ENCODE peak calls at places on chromosomes 11 and 22, in eight cellular contexts. L is adrenal gland; Q is nucleus accumbens; R is fibroblast of gingiva; Y is CD4-positive, alpha-beta memory T cell; B is hepatic stellate cell; T is stimulated activated CD4-positive, alpha-beta T cell treated with anti-CD3 and anti-CD28 coated beads, Interleukin-1b, Interleukin-23, amount 100 ng/mL, for 24 hours; G is GM04504. J is an unnamed sample.

GRCh38 chr22:48757581-48757980 is 1070.1 kb downstream of the BRD1 start:
- DNase-seq in L (peak), Q (no peak), R (no peak), Y (no peak), B (no peak), T (no peak), G (no peak), J (no peak)

GRCh38 chr11:1391165-1392010 is 1.7 kb downstream of the BRSK2 start:
- DNase-seq in L (no peak), Q (peak), R (no peak), Y (no peak), B (no peak), T (no peak), G (no peak), J (no peak)

GRCh38 chr22:29581799-29582198 is 886 bp upstream of the NIPSNAP1 start:
- DNase-seq in L (no peak), Q (no peak), R (no peak), Y (no peak), B (no peak), T (no peak), G (no peak), J (no peak)

GRCh38 chr11:114318361-114318760 is 22.2 kb downstream of the NNMT start:
- DNase-seq in L (no peak), Q (no peak), R (no peak), Y (no peak), B (no peak), T (no peak), G (no peak), J (no peak)

GRCh38 chr22:48881326-48881980 is 946.2 kb downstream of the BRD1 start:
- DNase-seq in L (no peak), Q (no peak), R (no peak), Y (no peak), B (no peak), T (no peak), G (no peak), J (no peak)

GRCh38 chr11:2215230-2215560 is 43.6 kb upstream of the TH start:
- DNase-seq in L (no peak), Q (no peak), R (no peak), Y (no peak), B (no peak), T (no peak), G (no peak), J (no peak)

GRCh38 chr11:26860411-26860810 is 133.5 kb upstream of the FIBIN start:
- DNase-seq in L (no peak), Q (no peak), R (no peak), Y (no peak), B (no peak), T (no peak), G (no peak), J (no peak)

GRCh38 chr22:22080270-22080669 is 97.7 kb upstream of the TOP3B start:
- DNase-seq in L (no peak), Q (no peak), R (no peak), Y (no peak), B (peak), T (no peak), G (no peak), J (no peak)

GRCh38 chr11:36249271-36249670 is 40.0 kb downstream of the COMMD9 start:
- DNase-seq in L (no peak), Q (no peak), R (peak), Y (no peak), B (peak), T (no peak), G (peak), J (peak)

GRCh38 chr11:67633758-67634365 is 4.1 kb upstream of the NUDT8 start:
- DNase-seq in L (no peak), Q (no peak), R (no peak), Y (no peak), B (no peak), T (no peak), G (no peak), J (no peak)

J was measured in AG04449.